ENCODE peak calls at places on chromosomes 1 and 21, in four cellular contexts. One of them, this sample, is unnamed.

GRCh38 chr1:43743206-43743605 is 35.9 kb downstream of the ST3GAL3 start:
- DNase-seq in CD14-positive monocyte: no peak
- DNase-seq in AG04450: no peak
- DNase-seq in fibroblast of pulmonary artery: no peak
- DNase-seq in this sample: no peak

GRCh38 chr1:59367269-59368006 is 70.5 kb downstream of the FGGY start:
- DNase-seq in CD14-positive monocyte: no peak
- DNase-seq in fibroblast of pulmonary artery: peak; percentile 97
- DNase-seq in AG04450: peak; percentile 82
- DNase-seq in this sample: no peak

GRCh38 chr1:99457381-99458165 is 188.3 kb upstream of the PALMD start:
- DNase-seq in AG04450: no peak
- DNase-seq in CD14-positive monocyte: no peak
- DNase-seq in fibroblast of pulmonary artery: peak; percentile 39
- DNase-seq in this sample: no peak

GRCh38 chr1:216057080-216057479 is 366.2 kb downstream of the USH2A start:
- DNase-seq in AG04450: no peak
- DNase-seq in fibroblast of pulmonary artery: no peak
- DNase-seq in CD14-positive monocyte: no peak
- DNase-seq in this sample: no peak

GRCh38 chr1:236009857-236010256 is 55.0 kb downstream of the NID1 start:
- DNase-seq in AG04450: no peak
- DNase-seq in fibroblast of pulmonary artery: peak; percentile 87
- DNase-seq in CD14-positive monocyte: no peak
- DNase-seq in this sample: no peak

GRCh38 chr21:42991992-42992740 is 17.8 kb downstream of the PKNOX1 start:
- DNase-seq in AG04450: peak; percentile 91
- DNase-seq in fibroblast of pulmonary artery: peak; percentile 93
- DNase-seq in CD14-positive monocyte: no peak
- DNase-seq in this sample: no peak

GRCh38 chr1:23481904-23482303 is 2.1 kb downstream of the ASAP3 start:
- DNase-seq in AG04450: no peak
- DNase-seq in CD14-positive monocyte: no peak
- DNase-seq in fibroblast of pulmonary artery: no peak
- DNase-seq in this sample: no peak

GRCh38 chr1:51445346-51446090 is 73.5 kb downstream of the EPS15 start:
- DNase-seq in CD14-positive monocyte: no peak
- DNase-seq in fibroblast of pulmonary artery: no peak
- DNase-seq in AG04450: no peak
- DNase-seq in this sample: no peak

GRCh38 chr21:43343095-43343991 is 83.6 kb downstream of the SIK1 start:
- DNase-seq in AG04450: no peak
- DNase-seq in CD14-positive monocyte: no peak
- DNase-seq in fibroblast of pulmonary artery: no peak
- DNase-seq in this sample: no peak

GRCh38 chr1:18328803-18329202 is 151.9 kb upstream of the KLHDC7A start:
- DNase-seq in AG04450: no peak
- DNase-seq in CD14-positive monocyte: no peak
- DNase-seq in fibroblast of pulmonary artery: no peak
- DNase-seq in this sample: no peak

DNA sequence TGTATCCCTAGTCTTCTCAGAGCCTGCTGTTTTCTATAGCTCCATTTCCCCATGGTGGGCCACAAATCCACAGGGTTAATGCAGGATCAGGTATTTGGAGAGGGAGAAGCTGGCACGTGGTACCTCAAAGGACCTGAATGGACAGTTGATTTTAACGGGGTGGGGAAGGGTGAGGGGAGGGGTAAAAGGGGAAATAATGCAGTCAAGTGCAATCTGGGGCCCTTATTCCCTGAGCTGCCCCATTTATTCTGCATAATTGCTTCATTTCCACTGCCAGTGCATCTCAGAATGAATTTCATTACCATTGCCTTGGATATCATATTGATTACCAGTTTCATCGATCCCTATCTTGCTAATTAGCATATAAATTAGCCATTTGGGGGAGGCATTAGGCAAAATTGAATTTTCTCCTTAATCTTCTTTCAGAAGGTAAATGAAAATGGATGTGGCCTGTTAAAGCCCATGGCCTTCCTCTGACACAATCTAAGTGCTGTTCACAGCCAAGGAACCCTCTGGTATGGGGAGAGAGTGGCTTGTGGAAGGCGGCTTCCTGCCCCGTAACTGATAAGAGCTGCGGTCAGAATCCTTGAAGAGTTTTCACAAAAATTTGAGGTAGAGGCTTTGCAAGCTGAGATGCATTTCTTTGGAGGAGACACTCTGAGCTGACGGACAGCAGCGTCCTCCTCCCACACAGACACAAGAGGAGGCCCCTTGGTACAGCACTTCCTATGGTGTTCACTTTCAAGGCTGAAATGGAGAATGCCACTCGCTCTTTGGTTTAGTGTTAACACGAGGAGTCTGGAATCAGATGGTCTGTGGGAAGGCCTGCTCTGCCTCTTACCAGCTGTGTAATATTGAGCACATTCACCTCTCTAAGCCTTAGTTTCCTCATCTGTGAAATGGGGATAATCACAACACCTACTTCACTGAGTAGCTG is 34.4 kb downstream of the PHC2 start:
- DNase-seq in fibroblast of pulmonary artery: peak; percentile 64
- DNase-seq in AG04450: no peak
- DNase-seq in CD14-positive monocyte: no peak
- DNase-seq in this sample: no peak
- TF ChIP-seq CTCF in fibroblast of pulmonary artery: no peak
- TF ChIP-seq CTCF in AG04450: no peak
- TF ChIP-seq CTCF in CD14-positive monocyte: no peak
- TF ChIP-seq CTCF in this sample: no peak

GRCh38 chr1:205077934-205078311 is 6.3 kb downstream of the TMEM81 start:
- DNase-seq in fibroblast of pulmonary artery: peak; percentile 54
- DNase-seq in AG04450: no peak
- DNase-seq in CD14-positive monocyte: no peak
- DNase-seq in this sample: no peak
- TF ChIP-seq CTCF in fibroblast of pulmonary artery: no peak
- TF ChIP-seq CTCF in AG04450: no peak
- TF ChIP-seq CTCF in CD14-positive monocyte: no peak
- TF ChIP-seq CTCF in this sample: no peak

DNA sequence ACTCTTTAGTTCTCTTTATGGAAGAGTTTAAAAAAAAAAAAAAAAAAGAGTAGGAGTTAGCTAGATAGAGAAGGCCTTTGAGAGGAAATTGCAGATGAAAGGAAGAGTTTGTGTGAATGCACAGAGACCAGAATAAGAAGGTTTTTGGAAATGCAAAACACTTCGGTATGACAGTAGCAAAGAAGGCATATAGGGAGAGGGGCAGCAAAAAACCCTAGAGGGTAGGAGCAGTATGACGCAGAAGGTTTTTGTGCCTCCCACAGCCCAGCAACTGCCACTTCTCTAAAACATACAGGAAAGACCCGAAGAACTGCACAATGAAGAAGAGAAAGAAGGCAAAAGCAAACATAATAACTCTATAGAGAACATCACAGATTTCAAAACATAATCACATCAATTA is 84.3 kb downstream of the WDR64 start:
- DNase-seq in AG04450: no peak
- DNase-seq in fibroblast of pulmonary artery: no peak
- DNase-seq in CD14-positive monocyte: no peak
- DNase-seq in this sample: no peak
- TF ChIP-seq CTCF in AG04450: no peak
- TF ChIP-seq CTCF in fibroblast of pulmonary artery: no peak
- TF ChIP-seq CTCF in CD14-positive monocyte: no peak
- TF ChIP-seq CTCF in this sample: no peak

GRCh38 chr1:153669606-153670005 is 1.2 kb downstream of the ILF2 start:
- DNase-seq in AG04450: no peak
- DNase-seq in CD14-positive monocyte: no peak
- DNase-seq in fibroblast of pulmonary artery: no peak
- DNase-seq in this sample: no peak

GRCh38 chr1:153670257-153670858 is 435 bp downstream of the ILF2 start:
- DNase-seq in fibroblast of pulmonary artery: no peak
- DNase-seq in AG04450: no peak
- DNase-seq in CD14-positive monocyte: no peak
- DNase-seq in this sample: no peak

GRCh38 chr1:153667439-153667838 is 3.4 kb downstream of the ILF2 start:
- DNase-seq in CD14-positive monocyte: no peak
- DNase-seq in fibroblast of pulmonary artery: no peak
- DNase-seq in AG04450: no peak
- DNase-seq in this sample: no peak

DNA sequence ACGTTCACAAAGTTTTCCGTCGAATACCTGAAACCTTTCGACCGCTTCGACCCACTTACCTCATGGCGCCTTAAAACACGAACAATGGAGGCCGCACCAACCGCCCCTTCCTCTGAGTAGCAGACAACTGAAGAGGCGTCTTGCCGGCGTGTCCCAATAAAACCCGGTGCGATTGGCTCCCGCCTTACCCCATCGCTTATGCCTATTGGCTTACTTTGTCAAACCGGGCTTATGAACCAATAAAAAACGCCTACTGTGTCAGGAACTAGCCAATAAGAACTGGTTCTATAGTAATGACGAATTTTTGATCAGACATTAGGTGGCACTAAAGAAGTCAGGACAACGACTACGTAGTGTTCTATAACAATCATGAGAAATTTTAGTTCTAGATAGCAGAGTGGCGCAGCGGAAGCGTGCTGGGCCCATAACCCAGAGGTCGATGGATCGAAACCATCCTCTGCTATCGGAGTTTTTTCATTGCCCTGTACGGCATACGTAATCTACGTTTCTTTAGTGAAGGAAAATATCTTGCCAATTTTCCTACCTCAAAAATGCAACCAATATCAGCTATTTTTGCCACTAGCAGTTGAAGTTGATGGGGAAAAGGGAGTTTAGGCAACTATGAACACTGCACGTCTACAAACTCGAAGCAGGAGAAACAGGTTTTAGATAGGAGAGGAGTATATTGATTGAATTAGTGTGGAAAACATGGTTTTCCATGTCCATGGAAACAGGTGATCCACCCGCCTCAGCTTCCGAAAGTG is at the start of gene ILF2:
- DNase-seq in fibroblast of pulmonary artery: peak; percentile 100
- DNase-seq in CD14-positive monocyte: peak; percentile 98
- DNase-seq in AG04450: peak; percentile 99
- DNase-seq in this sample: peak; percentile 100
- TF ChIP-seq CTCF in fibroblast of pulmonary artery: peak; percentile 29
- TF ChIP-seq CTCF in CD14-positive monocyte: no peak
- TF ChIP-seq CTCF in AG04450: peak; percentile 30
- TF ChIP-seq CTCF in this sample: peak; percentile 25

GRCh38 chr1:244678687-244679086 is 25.8 kb downstream of the DESI2 start:
- DNase-seq in fibroblast of pulmonary artery: no peak
- DNase-seq in CD14-positive monocyte: no peak
- DNase-seq in AG04450: no peak
- DNase-seq in this sample: no peak
- TF ChIP-seq CTCF in fibroblast of pulmonary artery: no peak
- TF ChIP-seq CTCF in CD14-positive monocyte: no peak
- TF ChIP-seq CTCF in AG04450: no peak
- TF ChIP-seq CTCF in this sample: no peak

GRCh38 chr1:33055210-33055991 is 18.7 kb upstream of the AK2 start:
- DNase-seq in AG04450: peak; percentile 75
- DNase-seq in CD14-positive monocyte: peak; percentile 75
- DNase-seq in fibroblast of pulmonary artery: peak; percentile 94
- DNase-seq in this sample: peak; percentile 85
- TF ChIP-seq CTCF in AG04450: peak; percentile 87
- TF ChIP-seq CTCF in CD14-positive monocyte: peak; percentile 80
- TF ChIP-seq CTCF in fibroblast of pulmonary artery: peak; percentile 84
- TF ChIP-seq CTCF in this sample: peak; percentile 89

DNA sequence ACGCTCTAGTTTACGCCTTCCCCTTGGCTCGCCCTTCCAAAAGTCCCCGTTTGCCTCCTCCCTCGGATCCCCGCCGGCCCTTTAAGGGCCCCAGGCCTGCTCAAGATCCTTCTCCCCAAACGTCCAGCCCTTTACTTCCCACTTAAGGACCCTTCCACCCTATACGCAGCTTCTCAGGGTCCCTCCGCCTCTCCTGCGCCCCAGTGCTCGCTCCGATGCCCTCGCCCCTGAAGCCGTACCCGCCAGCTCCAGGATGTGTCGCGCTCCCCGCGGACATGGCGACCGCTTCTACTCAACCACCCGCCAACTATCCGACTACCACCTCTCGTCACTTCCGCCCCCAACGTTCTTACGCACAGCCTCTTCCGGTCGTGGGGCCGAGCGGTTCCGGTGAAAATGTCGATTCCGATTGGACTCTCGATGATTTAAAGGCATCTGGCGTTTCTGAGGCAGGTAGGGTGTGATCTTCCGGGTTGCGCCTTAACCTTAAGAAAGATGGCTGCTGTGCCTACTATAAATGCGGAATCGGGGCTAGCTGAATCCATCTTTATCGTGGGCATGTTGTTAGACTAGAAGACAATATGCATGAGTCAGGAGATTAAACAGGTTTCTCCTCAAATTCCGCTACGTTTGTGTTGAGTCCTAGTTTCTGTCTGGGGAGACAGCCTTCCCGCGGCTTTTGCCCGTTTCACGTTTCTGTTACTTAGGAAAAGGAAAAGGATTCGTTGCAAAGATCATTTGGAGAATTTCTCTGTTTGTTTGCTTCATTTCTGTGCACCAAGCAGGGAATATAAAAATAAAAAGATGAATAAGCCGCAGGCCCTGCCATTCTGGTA is at the start of gene KHDC4:
- DNase-seq in AG04450: peak; percentile 96
- DNase-seq in CD14-positive monocyte: peak; percentile 97
- DNase-seq in fibroblast of pulmonary artery: peak; percentile 99
- DNase-seq in this sample: peak; percentile 98
- TF ChIP-seq CTCF in AG04450: peak; percentile 12
- TF ChIP-seq CTCF in CD14-positive monocyte: peak; percentile 28
- TF ChIP-seq CTCF in fibroblast of pulmonary artery: no peak
- TF ChIP-seq CTCF in this sample: no peak

DNA sequence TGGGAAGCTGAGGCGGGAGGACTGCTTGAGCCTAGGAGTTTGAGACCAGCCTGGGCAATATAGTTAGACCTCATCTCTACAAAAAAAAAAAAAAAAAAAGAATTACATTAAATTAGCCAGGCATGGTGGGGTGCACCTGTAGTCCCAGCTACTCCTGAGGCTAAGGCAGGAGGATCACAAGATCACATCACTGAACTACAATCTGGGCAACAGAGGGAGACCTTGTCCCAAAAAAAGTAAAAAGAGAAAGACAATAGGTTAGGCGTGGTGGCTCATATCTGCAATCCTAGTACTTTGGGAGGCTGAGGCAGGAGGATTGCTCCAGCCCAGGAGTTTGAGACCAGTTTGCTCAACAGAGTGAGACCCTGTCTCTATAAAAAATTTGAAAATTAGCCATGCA is 130.3 kb downstream of the TIAM1 start:
- DNase-seq in fibroblast of pulmonary artery: peak; percentile 33
- DNase-seq in AG04450: no peak
- DNase-seq in CD14-positive monocyte: no peak
- DNase-seq in this sample: no peak
- TF ChIP-seq CTCF in fibroblast of pulmonary artery: peak; percentile 13
- TF ChIP-seq CTCF in AG04450: peak; percentile 23
- TF ChIP-seq CTCF in CD14-positive monocyte: no peak
- TF ChIP-seq CTCF in this sample: peak; percentile 24

DNA sequence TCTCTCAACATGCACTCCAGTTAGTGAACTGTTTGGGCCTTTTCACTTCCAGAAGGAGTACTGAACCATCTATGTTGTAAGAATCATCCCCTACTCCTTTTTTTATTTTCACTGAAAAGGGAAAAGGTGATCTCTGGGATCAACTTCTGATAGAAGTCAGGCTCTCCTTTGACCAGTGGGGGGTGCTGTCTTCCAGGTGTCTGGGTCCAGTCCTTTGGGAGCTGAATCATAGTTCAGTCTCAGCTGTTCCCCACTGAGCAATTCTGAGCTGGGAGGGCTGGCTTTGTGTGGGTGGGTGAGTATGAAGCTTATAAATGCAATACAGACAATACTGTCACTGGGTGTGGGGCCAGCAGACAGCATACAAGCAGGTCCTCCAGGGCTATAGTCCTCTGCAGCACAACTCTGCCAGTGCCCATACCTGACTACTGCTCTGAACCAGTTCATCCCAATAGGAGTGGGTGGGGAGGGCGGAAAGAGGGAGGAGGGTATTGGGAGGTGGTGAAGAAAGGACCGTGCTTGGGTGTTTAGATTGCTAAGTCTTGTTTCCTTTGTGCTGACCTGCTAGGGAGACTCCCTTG is 12.5 kb upstream of the SARS1 start:
- DNase-seq in CD14-positive monocyte: no peak
- DNase-seq in AG04450: peak; percentile 81
- DNase-seq in fibroblast of pulmonary artery: peak; percentile 86
- DNase-seq in this sample: no peak
- TF ChIP-seq CTCF in CD14-positive monocyte: peak; percentile 37
- TF ChIP-seq CTCF in AG04450: peak; percentile 82
- TF ChIP-seq CTCF in fibroblast of pulmonary artery: peak; percentile 81
- TF ChIP-seq CTCF in this sample: peak; percentile 61